ENCODE peak calls at places on chromosomes 16 and 17, in six cellular contexts. One of them, this sample, is unnamed.

GRCh38 chr16:59848314-59848713 is 1114.2 kb upstream of the GOT2 start:
- DNase-seq in activated CD4-positive, alpha-beta T cell treated with anti-CD3 and anti-CD28 coated beads, Interleukin-2, amount 10 ng/mL, durations not matched to agents 7 days and 5 days: no peak
- DNase-seq in cardiac fibroblast: peak; percentile 5
- DNase-seq in NCI-H1930: no peak
- DNase-seq in esophagus squamous epithelium: no peak
- DNase-seq in left ventricle myocardium inferior: no peak
- DNase-seq in this sample: no peak

GRCh38 chr17:60086822-60087591 is 8.3 kb upstream of the HEATR6 start:
- DNase-seq in esophagus squamous epithelium: no peak
- DNase-seq in left ventricle myocardium inferior: no peak
- DNase-seq in NCI-H1930: no peak
- DNase-seq in activated CD4-positive, alpha-beta T cell treated with anti-CD3 and anti-CD28 coated beads, Interleukin-2, amount 10 ng/mL, durations not matched to agents 7 days and 5 days: no peak
- DNase-seq in cardiac fibroblast: peak; percentile 48
- DNase-seq in this sample: no peak

GRCh38 chr16:1929578-1930337 is 11.5 kb upstream of the HS3ST6 start:
- DNase-seq in left ventricle myocardium inferior: peak; percentile 93
- DNase-seq in cardiac fibroblast: peak; percentile 88
- DNase-seq in activated CD4-positive, alpha-beta T cell treated with anti-CD3 and anti-CD28 coated beads, Interleukin-2, amount 10 ng/mL, durations not matched to agents 7 days and 5 days: peak; percentile 89
- DNase-seq in NCI-H1930: peak; percentile 90
- DNase-seq in esophagus squamous epithelium: peak; percentile 35
- DNase-seq in this sample: peak; percentile 92

GRCh38 chr17:69415431-69415830 is 934 bp downstream of the MAP2K6 start:
- DNase-seq in NCI-H1930: no peak
- DNase-seq in cardiac fibroblast: no peak
- DNase-seq in activated CD4-positive, alpha-beta T cell treated with anti-CD3 and anti-CD28 coated beads, Interleukin-2, amount 10 ng/mL, durations not matched to agents 7 days and 5 days: no peak
- DNase-seq in esophagus squamous epithelium: no peak
- DNase-seq in left ventricle myocardium inferior: no peak
- DNase-seq in this sample: no peak

GRCh38 chr17:418421-418751 is 65.8 kb upstream of the RPH3AL start:
- DNase-seq in esophagus squamous epithelium: no peak
- DNase-seq in left ventricle myocardium inferior: no peak
- DNase-seq in cardiac fibroblast: no peak
- DNase-seq in NCI-H1930: no peak
- DNase-seq in activated CD4-positive, alpha-beta T cell treated with anti-CD3 and anti-CD28 coated beads, Interleukin-2, amount 10 ng/mL, durations not matched to agents 7 days and 5 days: peak; percentile 74
- DNase-seq in this sample: no peak

GRCh38 chr17:69654981-69655581 is 240.6 kb downstream of the MAP2K6 start:
- DNase-seq in activated CD4-positive, alpha-beta T cell treated with anti-CD3 and anti-CD28 coated beads, Interleukin-2, amount 10 ng/mL, durations not matched to agents 7 days and 5 days: no peak
- DNase-seq in NCI-H1930: no peak
- DNase-seq in cardiac fibroblast: peak; percentile 69
- DNase-seq in left ventricle myocardium inferior: no peak
- DNase-seq in esophagus squamous epithelium: no peak
- DNase-seq in this sample: no peak

GRCh38 chr17:32461853-32462617 is 17.7 kb downstream of the PSMD11 start:
- DNase-seq in cardiac fibroblast: peak; percentile 61
- DNase-seq in left ventricle myocardium inferior: no peak
- DNase-seq in esophagus squamous epithelium: no peak
- DNase-seq in activated CD4-positive, alpha-beta T cell treated with anti-CD3 and anti-CD28 coated beads, Interleukin-2, amount 10 ng/mL, durations not matched to agents 7 days and 5 days: peak; percentile 78
- DNase-seq in NCI-H1930: peak; percentile 26
- DNase-seq in this sample: peak; percentile 15

GRCh38 chr17:39462644-39463375 is 1.5 kb downstream of the CDK12 start:
- DNase-seq in activated CD4-positive, alpha-beta T cell treated with anti-CD3 and anti-CD28 coated beads, Interleukin-2, amount 10 ng/mL, durations not matched to agents 7 days and 5 days: no peak
- DNase-seq in left ventricle myocardium inferior: no peak
- DNase-seq in esophagus squamous epithelium: no peak
- DNase-seq in cardiac fibroblast: no peak
- DNase-seq in NCI-H1930: no peak
- DNase-seq in this sample: no peak

GRCh38 chr16:87063543-87063942 is 253.6 kb downstream of the C16orf95 start:
- DNase-seq in NCI-H1930: no peak
- DNase-seq in cardiac fibroblast: no peak
- DNase-seq in esophagus squamous epithelium: no peak
- DNase-seq in activated CD4-positive, alpha-beta T cell treated with anti-CD3 and anti-CD28 coated beads, Interleukin-2, amount 10 ng/mL, durations not matched to agents 7 days and 5 days: no peak
- DNase-seq in left ventricle myocardium inferior: no peak
- DNase-seq in this sample: no peak

GRCh38 chr16:28537964-28538732 is 626 bp downstream of the NUPR1 start:
- DNase-seq in cardiac fibroblast: no peak
- DNase-seq in NCI-H1930: no peak
- DNase-seq in activated CD4-positive, alpha-beta T cell treated with anti-CD3 and anti-CD28 coated beads, Interleukin-2, amount 10 ng/mL, durations not matched to agents 7 days and 5 days: no peak
- DNase-seq in left ventricle myocardium inferior: no peak
- DNase-seq in esophagus squamous epithelium: no peak
- DNase-seq in this sample: no peak

GRCh38 chr17:40065771-40066510 is 3.2 kb downstream of the THRA start:
- DNase-seq in esophagus squamous epithelium: no peak
- DNase-seq in left ventricle myocardium inferior: no peak
- DNase-seq in NCI-H1930: no peak
- DNase-seq in activated CD4-positive, alpha-beta T cell treated with anti-CD3 and anti-CD28 coated beads, Interleukin-2, amount 10 ng/mL, durations not matched to agents 7 days and 5 days: no peak
- DNase-seq in cardiac fibroblast: no peak
- DNase-seq in this sample: no peak

GRCh38 chr16:47142469-47143328 is 1.0 kb downstream of the NETO2 start:
- DNase-seq in esophagus squamous epithelium: no peak
- DNase-seq in NCI-H1930: peak; percentile 36
- DNase-seq in activated CD4-positive, alpha-beta T cell treated with anti-CD3 and anti-CD28 coated beads, Interleukin-2, amount 10 ng/mL, durations not matched to agents 7 days and 5 days: no peak
- DNase-seq in left ventricle myocardium inferior: peak; percentile 25
- DNase-seq in cardiac fibroblast: peak; percentile 38
- DNase-seq in this sample: peak; percentile 11

GRCh38 chr17:80187493-80187892 is 17.7 kb downstream of the CARD14 start:
- DNase-seq in cardiac fibroblast: peak; percentile 64
- DNase-seq in activated CD4-positive, alpha-beta T cell treated with anti-CD3 and anti-CD28 coated beads, Interleukin-2, amount 10 ng/mL, durations not matched to agents 7 days and 5 days: no peak
- DNase-seq in NCI-H1930: no peak
- DNase-seq in left ventricle myocardium inferior: peak; percentile 66
- DNase-seq in esophagus squamous epithelium: no peak
- DNase-seq in this sample: no peak

GRCh38 chr17:79993390-79994221 is 42.1 kb downstream of the TBC1D16 start:
- DNase-seq in activated CD4-positive, alpha-beta T cell treated with anti-CD3 and anti-CD28 coated beads, Interleukin-2, amount 10 ng/mL, durations not matched to agents 7 days and 5 days: peak; percentile 47
- DNase-seq in cardiac fibroblast: peak; percentile 92
- DNase-seq in NCI-H1930: peak; percentile 65
- DNase-seq in esophagus squamous epithelium: no peak
- DNase-seq in left ventricle myocardium inferior: peak; percentile 81
- DNase-seq in this sample: no peak

GRCh38 chr16:19700319-19700781 is 17.7 kb downstream of the KNOP1 start:
- DNase-seq in NCI-H1930: no peak
- DNase-seq in cardiac fibroblast: peak; percentile 54
- DNase-seq in activated CD4-positive, alpha-beta T cell treated with anti-CD3 and anti-CD28 coated beads, Interleukin-2, amount 10 ng/mL, durations not matched to agents 7 days and 5 days: no peak
- DNase-seq in esophagus squamous epithelium: no peak
- DNase-seq in left ventricle myocardium inferior: no peak
- DNase-seq in this sample: no peak

GRCh38 chr16:85358704-85359146 is 246.5 kb upstream of the CIBAR2 start:
- DNase-seq in cardiac fibroblast: no peak
- DNase-seq in activated CD4-positive, alpha-beta T cell treated with anti-CD3 and anti-CD28 coated beads, Interleukin-2, amount 10 ng/mL, durations not matched to agents 7 days and 5 days: no peak
- DNase-seq in NCI-H1930: no peak
- DNase-seq in left ventricle myocardium inferior: no peak
- DNase-seq in esophagus squamous epithelium: no peak
- DNase-seq in this sample: no peak

GRCh38 chr16:3444032-3444388 is 530 bp downstream of the NAA60 start:
- DNase-seq in left ventricle myocardium inferior: no peak
- DNase-seq in activated CD4-positive, alpha-beta T cell treated with anti-CD3 and anti-CD28 coated beads, Interleukin-2, amount 10 ng/mL, durations not matched to agents 7 days and 5 days: peak; percentile 43
- DNase-seq in cardiac fibroblast: peak; percentile 83
- DNase-seq in NCI-H1930: no peak
- DNase-seq in esophagus squamous epithelium: no peak
- DNase-seq in this sample: peak; percentile 26

GRCh38 chr16:89599451-89599858 is 14.0 kb upstream of the DPEP1 start:
- DNase-seq in esophagus squamous epithelium: no peak
- DNase-seq in NCI-H1930: no peak
- DNase-seq in cardiac fibroblast: no peak
- DNase-seq in activated CD4-positive, alpha-beta T cell treated with anti-CD3 and anti-CD28 coated beads, Interleukin-2, amount 10 ng/mL, durations not matched to agents 7 days and 5 days: peak; percentile 34
- DNase-seq in left ventricle myocardium inferior: no peak
- DNase-seq in this sample: no peak

GRCh38 chr16:21568502-21569189 is 30.7 kb upstream of the METTL9 start:
- DNase-seq in activated CD4-positive, alpha-beta T cell treated with anti-CD3 and anti-CD28 coated beads, Interleukin-2, amount 10 ng/mL, durations not matched to agents 7 days and 5 days: no peak
- DNase-seq in NCI-H1930: no peak
- DNase-seq in esophagus squamous epithelium: no peak
- DNase-seq in left ventricle myocardium inferior: no peak
- DNase-seq in cardiac fibroblast: no peak
- DNase-seq in this sample: no peak

GRCh38 chr17:4986403-4986802 is 1.1 kb downstream of the CAMTA2 start:
- DNase-seq in cardiac fibroblast: peak; percentile 44
- DNase-seq in esophagus squamous epithelium: no peak
- DNase-seq in left ventricle myocardium inferior: no peak
- DNase-seq in activated CD4-positive, alpha-beta T cell treated with anti-CD3 and anti-CD28 coated beads, Interleukin-2, amount 10 ng/mL, durations not matched to agents 7 days and 5 days: no peak
- DNase-seq in NCI-H1930: no peak
- DNase-seq in this sample: no peak

GRCh38 chr17:10200645-10201044 is 2.2 kb upstream of the GAS7 start:
- DNase-seq in activated CD4-positive, alpha-beta T cell treated with anti-CD3 and anti-CD28 coated beads, Interleukin-2, amount 10 ng/mL, durations not matched to agents 7 days and 5 days: no peak
- DNase-seq in left ventricle myocardium inferior: no peak
- DNase-seq in NCI-H1930: no peak
- DNase-seq in esophagus squamous epithelium: no peak
- DNase-seq in cardiac fibroblast: no peak
- DNase-seq in this sample: no peak

GRCh38 chr16:72198021-72198420 is 26.1 kb upstream of the PMFBP1 start:
- DNase-seq in activated CD4-positive, alpha-beta T cell treated with anti-CD3 and anti-CD28 coated beads, Interleukin-2, amount 10 ng/mL, durations not matched to agents 7 days and 5 days: no peak
- DNase-seq in NCI-H1930: no peak
- DNase-seq in esophagus squamous epithelium: no peak
- DNase-seq in left ventricle myocardium inferior: no peak
- DNase-seq in cardiac fibroblast: peak; percentile 93
- DNase-seq in this sample: no peak

GRCh38 chr17:65892912-65893377 is 299.0 kb downstream of the CEP112 start:
- DNase-seq in cardiac fibroblast: no peak
- DNase-seq in NCI-H1930: no peak
- DNase-seq in left ventricle myocardium inferior: no peak
- DNase-seq in esophagus squamous epithelium: no peak
- DNase-seq in activated CD4-positive, alpha-beta T cell treated with anti-CD3 and anti-CD28 coated beads, Interleukin-2, amount 10 ng/mL, durations not matched to agents 7 days and 5 days: no peak
- DNase-seq in this sample: no peak

GRCh38 chr16:85526132-85526731 is 86.9 kb upstream of the GSE1 start:
- DNase-seq in NCI-H1930: no peak
- DNase-seq in cardiac fibroblast: no peak
- DNase-seq in left ventricle myocardium inferior: no peak
- DNase-seq in esophagus squamous epithelium: no peak
- DNase-seq in activated CD4-positive, alpha-beta T cell treated with anti-CD3 and anti-CD28 coated beads, Interleukin-2, amount 10 ng/mL, durations not matched to agents 7 days and 5 days: no peak
- DNase-seq in this sample: no peak

GRCh38 chr17:17900615-17901520 is 64.1 kb upstream of the SREBF1 start:
- DNase-seq in esophagus squamous epithelium: no peak
- DNase-seq in activated CD4-positive, alpha-beta T cell treated with anti-CD3 and anti-CD28 coated beads, Interleukin-2, amount 10 ng/mL, durations not matched to agents 7 days and 5 days: no peak
- DNase-seq in cardiac fibroblast: peak; percentile 98
- DNase-seq in NCI-H1930: no peak
- DNase-seq in left ventricle myocardium inferior: peak; percentile 81
- DNase-seq in this sample: no peak

GRCh38 chr17:20116683-20117309 is 107.6 kb downstream of the SPECC1 start:
- DNase-seq in esophagus squamous epithelium: no peak
- DNase-seq in left ventricle myocardium inferior: no peak
- DNase-seq in activated CD4-positive, alpha-beta T cell treated with anti-CD3 and anti-CD28 coated beads, Interleukin-2, amount 10 ng/mL, durations not matched to agents 7 days and 5 days: peak; percentile 75
- DNase-seq in cardiac fibroblast: peak; percentile 68
- DNase-seq in NCI-H1930: peak; percentile 56
- DNase-seq in this sample: peak; percentile 34

GRCh38 chr17:40803617-40804082 is 3.9 kb upstream of the KRT28 start:
- DNase-seq in left ventricle myocardium inferior: peak; percentile 70
- DNase-seq in esophagus squamous epithelium: no peak
- DNase-seq in NCI-H1930: peak; percentile 71
- DNase-seq in cardiac fibroblast: peak; percentile 72
- DNase-seq in activated CD4-positive, alpha-beta T cell treated with anti-CD3 and anti-CD28 coated beads, Interleukin-2, amount 10 ng/mL, durations not matched to agents 7 days and 5 days: peak; percentile 78
- DNase-seq in this sample: peak; percentile 63

GRCh38 chr17:386145-386876 is 33.7 kb upstream of the RPH3AL start:
- DNase-seq in esophagus squamous epithelium: no peak
- DNase-seq in cardiac fibroblast: peak; percentile 41
- DNase-seq in NCI-H1930: peak; percentile 34
- DNase-seq in activated CD4-positive, alpha-beta T cell treated with anti-CD3 and anti-CD28 coated beads, Interleukin-2, amount 10 ng/mL, durations not matched to agents 7 days and 5 days: peak; percentile 54
- DNase-seq in left ventricle myocardium inferior: peak; percentile 84
- DNase-seq in this sample: peak; percentile 42

GRCh38 chr17:39739885-39740356 is 2.2 kb downstream of the GRB7 start:
- DNase-seq in esophagus squamous epithelium: no peak
- DNase-seq in activated CD4-positive, alpha-beta T cell treated with anti-CD3 and anti-CD28 coated beads, Interleukin-2, amount 10 ng/mL, durations not matched to agents 7 days and 5 days: no peak
- DNase-seq in cardiac fibroblast: peak; percentile 13
- DNase-seq in NCI-H1930: no peak
- DNase-seq in left ventricle myocardium inferior: no peak
- DNase-seq in this sample: no peak

GRCh38 chr17:50686494-50687199 is 21.1 kb downstream of the ANKRD40 start:
- DNase-seq in left ventricle myocardium inferior: no peak
- DNase-seq in activated CD4-positive, alpha-beta T cell treated with anti-CD3 and anti-CD28 coated beads, Interleukin-2, amount 10 ng/mL, durations not matched to agents 7 days and 5 days: no peak
- DNase-seq in esophagus squamous epithelium: no peak
- DNase-seq in NCI-H1930: no peak
- DNase-seq in cardiac fibroblast: peak; percentile 81
- DNase-seq in this sample: no peak

GRCh38 chr17:9389116-9389515 is 186.5 kb downstream of the STX8 start:
- DNase-seq in cardiac fibroblast: peak; percentile 60
- DNase-seq in left ventricle myocardium inferior: no peak
- DNase-seq in esophagus squamous epithelium: no peak
- DNase-seq in NCI-H1930: no peak
- DNase-seq in activated CD4-positive, alpha-beta T cell treated with anti-CD3 and anti-CD28 coated beads, Interleukin-2, amount 10 ng/mL, durations not matched to agents 7 days and 5 days: no peak
- DNase-seq in this sample: no peak

GRCh38 chr16:15643453-15644305 is 725 bp upstream of the MARF1 start:
- DNase-seq in cardiac fibroblast: peak; percentile 73
- DNase-seq in NCI-H1930: peak; percentile 72
- DNase-seq in left ventricle myocardium inferior: no peak
- DNase-seq in activated CD4-positive, alpha-beta T cell treated with anti-CD3 and anti-CD28 coated beads, Interleukin-2, amount 10 ng/mL, durations not matched to agents 7 days and 5 days: peak; percentile 49
- DNase-seq in esophagus squamous epithelium: no peak
- DNase-seq in this sample: no peak

GRCh38 chr17:60526726-60527125 is 684 bp upstream of the APPBP2 start:
- DNase-seq in esophagus squamous epithelium: no peak
- DNase-seq in cardiac fibroblast: peak; percentile 43
- DNase-seq in NCI-H1930: no peak
- DNase-seq in activated CD4-positive, alpha-beta T cell treated with anti-CD3 and anti-CD28 coated beads, Interleukin-2, amount 10 ng/mL, durations not matched to agents 7 days and 5 days: no peak
- DNase-seq in left ventricle myocardium inferior: no peak
- DNase-seq in this sample: no peak